ENCODE peak calls at places on chromosome 9, in four cellular contexts. F, J, X and R are unnamed samples.

GRCh38 chr9:133493845-133494540 is 15.1 kb upstream of the SLC2A6 start:
- DNase-seq in F (no peak), X (no peak), J (no peak), R (no peak)

GRCh38 chr9:6330958-6331634 is 2.9 kb downstream of the TPD52L3 start:
- DNase-seq in J (peak), X (no peak), F (no peak), R (no peak)

GRCh38 chr9:92911496-92912475 is 33.9 kb upstream of the ZNF484 start:
- DNase-seq in X (no peak), J (no peak), F (peak), R (no peak)

GRCh38 chr9:116193636-116194035 is 40.0 kb downstream of the PAPPA start:
- DNase-seq in F (no peak), X (no peak), J (peak), R (peak)

GRCh38 chr9:12702160-12702758 is 9.1 kb downstream of the TYRP1 start:
- DNase-seq in F (no peak), X (no peak), J (peak), R (peak)

GRCh38 chr9:123615381-123615780 is 259.4 kb downstream of the CRB2 start:
- DNase-seq in F (no peak), X (no peak), J (no peak), R (no peak)

GRCh38 chr9:12822111-12822510 is 47.3 kb downstream of the LURAP1L start:
- DNase-seq in F (no peak), X (no peak), J (peak), R (no peak)

GRCh38 chr9:29160763-29161353 is 1587.6 kb upstream of the C9orf72 start:
- DNase-seq in F (no peak), J (no peak), X (no peak), R (no peak)

GRCh38 chr9:101458955-101459631 is 23.5 kb upstream of the ALDOB start:
- DNase-seq in J (peak), X (no peak), F (peak), R (peak)

GRCh38 chr9:112783551-112783954 is 33.0 kb downstream of the SNX30 start:
- DNase-seq in X (no peak), J (no peak), F (no peak), R (no peak)

GRCh38 chr9:87405677-87406544 is 91.8 kb upstream of the DAPK1 start:
- DNase-seq in F (no peak), J (no peak), X (no peak), R (peak)

GRCh38 chr9:132451276-132451675 is 41.3 kb downstream of the CFAP77 start:
- DNase-seq in X (no peak), J (no peak), F (no peak), R (no peak)

GRCh38 chr9:124717597-124717996 is 53.5 kb downstream of the NR6A1 start:
- DNase-seq in X (no peak), F (no peak), J (no peak), R (no peak)

GRCh38 chr9:105681724-105682123 is 12.6 kb upstream of the TMEM38B start:
- DNase-seq in F (no peak), J (peak), X (no peak), R (peak)

GRCh38 chr9:135641745-135642144 is 2.4 kb upstream of the GLT6D1 start:
- DNase-seq in F (no peak), X (no peak), J (peak), R (no peak)

GRCh38 chr9:89213481-89213880 is 34.9 kb upstream of the SHC3 start:
- DNase-seq in F (no peak), X (no peak), J (no peak), R (no peak)

GRCh38 chr9:70480405-70480980 is 66.0 kb upstream of the KLF9 start:
- DNase-seq in F (peak), X (peak), J (peak), R (no peak)

GRCh38 chr9:21336467-21336866 is 1.3 kb upstream of the KLHL9 start:
- DNase-seq in F (no peak), X (no peak), J (no peak), R (no peak)

GRCh38 chr9:113516840-113517577 is 53.5 kb downstream of the RGS3 start:
- DNase-seq in J (peak), F (no peak), X (no peak), R (no peak)

GRCh38 chr9:129487658-129488483 is 133.0 kb downstream of the C9orf50 start:
- DNase-seq in X (peak), J (peak), F (no peak), R (no peak)

GRCh38 chr9:94696545-94696944 is 30.0 kb upstream of the AOPEP start:
- DNase-seq in J (no peak), F (no peak), X (no peak), R (no peak)

GRCh38 chr9:107274953-107275422 is 8.1 kb upstream of the RAD23B start:
- DNase-seq in X (no peak), J (peak), F (peak), R (peak)

GRCh38 chr9:134283111-134283515 is 43.1 kb upstream of the RXRA start:
- DNase-seq in J (peak), X (peak), F (no peak), R (peak)

GRCh38 chr9:85212887-85213286 is 528.9 kb downstream of the AGTPBP1 start:
- DNase-seq in F (peak), X (no peak), J (peak), R (peak)

GRCh38 chr9:33697171-33697570 is 98.2 kb upstream of the PRSS3 start:
- DNase-seq in X (no peak), F (peak), J (no peak), R (no peak)

GRCh38 chr9:33695299-33695698 is 100.1 kb upstream of the PRSS3 start:
- DNase-seq in X (no peak), F (no peak), J (no peak), R (no peak)

GRCh38 chr9:33695856-33696255 is 99.5 kb upstream of the PRSS3 start:
- DNase-seq in F (no peak), X (no peak), J (no peak), R (no peak)

GRCh38 chr9:33703430-33704096 is 91.8 kb upstream of the PRSS3 start:
- DNase-seq in F (no peak), J (no peak), X (no peak), R (no peak)

GRCh38 chr9:33698267-33698666 is 97.1 kb upstream of the PRSS3 start:
- DNase-seq in F (peak), J (no peak), X (no peak), R (no peak)
- H3K4me3 ChIP-seq in F (no peak), J (no peak), X (no peak), R (no peak)

GRCh38 chr9:109012876-109013677 is at the start of gene CTNNAL1:
- DNase-seq in F (peak), J (peak), X (peak), R (no peak)
- TF ChIP-seq CTCF in F (no peak), J (no peak), X (no peak), R (no peak)

GRCh38 chr9:36999728-37000333 is 34.2 kb downstream of the PAX5 start:
- DNase-seq in F (no peak), X (no peak), J (no peak), R (no peak)

GRCh38 chr9:36993933-36994764 is 39.9 kb downstream of the PAX5 start:
- DNase-seq in X (no peak), F (no peak), J (no peak), R (no peak)

GRCh38 chr9:36995927-36996471 is 38.1 kb downstream of the PAX5 start:
- DNase-seq in F (no peak), J (peak), X (no peak), R (no peak)

GRCh38 chr9:36996677-36997076 is 37.4 kb downstream of the PAX5 start:
- DNase-seq in J (no peak), X (no peak), F (no peak), R (no peak)

GRCh38 chr9:36997414-36997813 is 36.7 kb downstream of the PAX5 start:
- DNase-seq in X (no peak), J (peak), F (no peak), R (no peak)
- H3K4me3 ChIP-seq in X (no peak), J (no peak), F (no peak), R (no peak)

DNA sequence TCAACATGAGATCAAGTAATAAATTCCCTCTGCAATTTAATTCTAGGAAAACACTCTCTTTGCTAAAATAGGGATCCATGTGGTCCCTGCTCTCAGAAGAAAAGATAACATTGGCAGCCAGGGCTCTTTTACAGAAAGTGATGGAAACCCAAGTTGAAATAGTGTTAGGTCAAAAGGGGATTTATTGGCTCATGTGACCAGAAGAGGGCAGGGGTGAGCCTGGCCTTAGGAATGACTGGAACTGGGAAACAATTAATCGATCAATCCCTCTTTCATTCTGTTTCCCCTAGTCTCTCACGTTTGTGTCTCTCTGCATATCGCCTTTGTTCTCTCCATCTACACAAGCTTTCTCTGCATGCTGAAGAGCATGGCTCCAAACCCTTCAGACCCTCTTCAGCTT is 58.3 kb upstream of the ALDH1B1 start:
- DNase-seq in F (no peak), J (no peak), X (no peak), R (no peak)
- TF ChIP-seq CTCF in F (peak), J (no peak), X (peak), R (no peak)

DNA sequence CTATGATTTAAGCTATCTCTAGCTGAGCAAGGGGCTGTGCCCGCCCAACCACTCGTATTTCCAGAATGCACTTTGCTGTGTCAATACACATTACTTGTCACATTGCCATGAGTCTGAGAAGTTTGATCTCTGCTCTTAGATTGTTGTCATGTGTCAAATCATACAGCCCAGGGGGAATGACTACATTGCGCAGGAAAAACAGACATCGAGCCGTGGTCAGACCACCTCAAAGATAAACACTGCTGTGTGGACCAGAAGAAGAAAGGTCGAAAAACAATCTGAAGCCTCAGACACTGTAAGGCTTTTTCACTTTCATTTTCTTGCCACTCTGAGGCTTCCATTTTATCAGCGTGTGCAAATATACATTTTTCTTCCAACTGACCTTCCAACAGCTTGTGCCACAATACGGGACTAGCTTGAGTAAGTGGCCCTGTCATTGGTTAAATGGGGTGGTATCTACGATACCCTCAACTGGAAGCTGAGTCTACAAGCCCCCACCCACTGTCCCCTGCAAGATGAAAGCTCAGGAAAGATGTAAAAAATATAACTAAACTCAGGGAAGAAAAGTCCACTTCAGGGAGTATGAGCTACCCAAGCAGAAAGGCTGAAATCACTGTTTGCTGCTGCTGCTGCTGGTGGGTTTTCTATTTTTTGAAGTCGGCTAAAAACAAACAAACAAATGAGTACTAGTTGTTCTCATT is 603.0 kb downstream of the BNC2 start:
- DNase-seq in X (no peak), F (no peak), J (peak), R (no peak)
- H3K4me3 ChIP-seq in X (peak), F (no peak), J (peak), R (peak)

GRCh38 chr9:72583370-72583769 is 62.0 kb downstream of the TMC1 start:
- DNase-seq in X (no peak), F (no peak), J (peak), R (no peak)

GRCh38 chr9:72589684-72590555 is 68.5 kb downstream of the TMC1 start:
- DNase-seq in F (no peak), J (peak), X (no peak), R (no peak)

GRCh38 chr9:72588336-72588735 is 66.9 kb downstream of the TMC1 start:
- DNase-seq in X (no peak), F (peak), J (peak), R (no peak)

GRCh38 chr9:72585737-72586136 is 64.3 kb downstream of the TMC1 start:
- DNase-seq in J (peak), X (no peak), F (no peak), R (peak)

DNA sequence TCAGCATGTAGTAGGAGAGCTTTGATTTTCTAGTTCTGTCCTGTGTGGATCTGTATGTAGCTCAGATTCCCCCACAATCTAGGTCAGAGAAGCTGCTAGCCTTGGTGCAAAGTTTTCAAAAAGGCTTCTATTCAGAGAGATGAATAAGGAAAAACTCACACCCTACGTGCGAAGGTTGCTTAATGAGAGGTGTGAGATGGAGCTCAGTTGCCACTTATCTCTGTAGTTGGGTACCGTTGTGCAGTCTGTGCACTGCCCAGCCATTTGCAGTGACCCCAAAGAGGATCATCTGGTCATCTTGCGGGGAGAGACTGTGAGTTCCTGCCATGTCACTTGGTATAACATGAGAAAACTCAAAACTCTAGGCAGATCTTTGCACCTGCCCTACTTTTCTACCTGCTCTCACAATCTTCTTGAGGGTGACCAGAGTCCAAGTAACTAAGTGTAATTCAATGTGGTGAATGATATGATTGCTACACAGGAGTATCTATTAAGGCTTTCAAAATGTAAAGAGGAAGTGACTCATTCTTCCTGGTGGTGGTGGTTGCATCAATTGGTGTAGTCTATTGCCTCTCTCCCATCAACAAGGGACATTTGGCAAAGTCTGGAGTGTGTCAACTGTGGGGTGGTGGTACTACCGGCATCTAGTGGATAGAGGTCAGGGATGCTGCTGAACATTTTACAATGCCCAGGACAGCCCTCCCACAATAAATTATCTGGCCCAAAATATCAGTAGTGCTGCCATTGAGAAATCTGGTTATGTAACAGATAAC is 65.2 kb downstream of the TMC1 start:
- DNase-seq in X (no peak), F (no peak), J (peak), R (peak)
- TF ChIP-seq CTCF in X (no peak), F (no peak), J (no peak), R (peak)

GRCh38 chr9:121598167-121599000 is 53.0 kb upstream of the DAB2IP start:
- DNase-seq in J (peak), F (peak), X (peak), R (peak)

GRCh38 chr9:121599872-121600585 is 51.4 kb upstream of the DAB2IP start:
- DNase-seq in X (no peak), F (no peak), J (no peak), R (no peak)

GRCh38 chr9:121601234-121601633 is 50.2 kb upstream of the DAB2IP start:
- DNase-seq in J (no peak), X (no peak), F (no peak), R (no peak)

GRCh38 chr9:121597693-121598166 is 53.7 kb upstream of the DAB2IP start:
- DNase-seq in J (no peak), F (no peak), X (no peak), R (no peak)

GRCh38 chr9:121599186-121599871 is 52.1 kb upstream of the DAB2IP start:
- DNase-seq in J (peak), F (peak), X (peak), R (no peak)
- H3K4me3 ChIP-seq in J (peak), F (peak), X (peak), R (peak)

DNA sequence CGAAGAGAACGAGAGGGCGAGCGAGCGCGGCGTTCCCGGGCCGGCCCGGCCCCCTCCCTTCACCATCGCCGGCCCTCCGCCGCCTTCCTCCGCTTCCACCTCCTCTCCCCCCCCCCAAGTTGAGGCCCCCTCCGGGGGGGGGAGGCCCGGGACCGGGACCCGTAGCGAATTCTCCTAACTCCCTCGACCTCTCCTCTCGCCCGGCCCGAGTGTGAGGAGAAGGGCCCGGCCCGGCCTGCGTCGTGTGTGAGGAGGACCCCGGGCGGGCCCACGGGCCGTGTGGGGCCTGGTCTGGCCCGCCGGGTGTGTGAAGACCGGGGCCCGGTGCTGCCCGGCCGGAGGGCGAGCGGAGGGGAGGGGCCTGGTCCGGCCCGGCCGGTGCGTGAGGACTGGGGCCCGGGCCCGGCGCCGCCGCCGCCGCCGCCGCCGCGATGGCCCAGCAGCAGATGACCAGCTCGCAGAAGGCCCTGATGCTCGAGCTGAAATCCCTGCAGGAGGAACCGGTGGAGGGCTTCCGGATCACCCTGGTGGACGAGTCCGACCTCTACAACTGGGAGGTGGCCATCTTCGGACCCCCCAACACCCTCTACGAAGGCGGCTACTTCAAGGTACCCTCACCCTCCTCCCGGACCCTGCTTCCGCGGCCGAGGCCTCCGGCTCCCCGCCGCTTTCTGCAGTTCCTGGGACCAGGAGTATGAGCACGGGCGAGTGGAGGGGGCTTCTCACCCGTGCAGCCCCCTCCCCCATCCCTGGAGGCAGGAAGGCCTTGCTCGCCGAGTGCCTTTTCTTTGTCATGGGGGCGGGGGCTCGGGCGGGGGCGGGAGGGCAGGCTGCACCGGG is 587 bp downstream of the UBE2R2 start:
- DNase-seq in J (peak), F (no peak), X (peak), R (peak)
- TF ChIP-seq CTCF in J (no peak), F (peak), X (no peak), R (peak)

GRCh38 chr9:38026021-38026809 is 42.8 kb downstream of the SHB start:
- DNase-seq in X (peak), J (peak), F (peak), R (peak)

GRCh38 chr9:38024036-38024681 is 44.9 kb downstream of the SHB start:
- DNase-seq in J (peak), X (peak), F (no peak), R (no peak)

GRCh38 chr9:38027714-38028113 is 41.3 kb downstream of the SHB start:
- DNase-seq in X (no peak), J (no peak), F (no peak), R (no peak)

GRCh38 chr9:38025166-38025565 is 43.9 kb downstream of the SHB start:
- DNase-seq in F (no peak), X (no peak), J (no peak), R (no peak)

DNA sequence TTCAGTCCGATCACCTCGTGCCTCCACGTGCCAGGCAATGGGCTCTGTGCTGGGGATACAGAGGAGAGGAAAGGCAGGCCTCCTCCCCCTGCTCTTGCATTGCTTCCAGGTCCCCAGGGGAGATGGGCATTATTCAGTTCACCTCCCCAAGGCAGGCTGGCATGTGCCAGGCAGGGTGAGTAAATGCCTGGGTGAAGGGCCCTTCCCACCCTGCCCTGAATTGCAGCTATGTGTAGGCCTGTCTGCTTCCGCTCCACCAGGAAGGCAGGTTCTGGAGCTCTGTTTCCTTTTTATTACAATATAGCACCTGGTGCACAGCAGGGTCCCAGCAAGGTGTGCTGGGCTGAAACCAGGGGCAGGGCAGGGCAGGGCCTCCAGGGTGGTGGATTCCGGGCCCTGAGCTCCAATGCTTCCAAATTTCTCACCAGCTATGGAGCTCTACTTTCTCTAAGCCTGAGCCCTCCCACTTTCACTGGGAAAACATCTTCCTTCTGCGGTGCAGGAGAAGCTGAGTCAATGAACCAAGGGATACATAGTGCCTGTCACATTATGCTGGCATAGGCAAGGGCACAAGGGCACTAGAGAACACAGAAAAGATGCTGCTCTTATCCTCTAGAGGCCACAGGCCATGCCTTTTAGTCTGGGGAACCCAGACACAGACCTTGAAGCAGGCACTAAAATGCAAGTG is 42.0 kb downstream of the SHB start:
- DNase-seq in J (no peak), F (no peak), X (no peak), R (no peak)
- H3K4me3 ChIP-seq in J (no peak), F (no peak), X (no peak), R (no peak)